ENCODE peak calls at places on chromosomes 7 and 10, in seven cellular contexts. K, L, R, O, P, G and X are unnamed samples.

GRCh38 chr10:118638680-118639079 is 43.2 kb upstream of the PRLHR start:
- DNase-seq in L (no peak), O (no peak), R (no peak), K (no peak), P (no peak), G (no peak), X (no peak)

GRCh38 chr10:132407846-132408278 is 10.9 kb downstream of the PWWP2B start:
- DNase-seq in L (peak), K (no peak), O (peak), R (no peak), G (peak), P (no peak), X (no peak)

GRCh38 chr10:31153692-31154091 is 122.0 kb upstream of the ZNF438 start:
- DNase-seq in G (no peak), R (no peak), L (peak), K (no peak), O (no peak), P (no peak), X (no peak)

GRCh38 chr7:158819571-158820203 is 9.6 kb downstream of the ESYT2 start:
- DNase-seq in G (no peak), K (no peak), P (no peak), O (no peak), L (no peak), R (no peak), X (no peak)

GRCh38 chr10:36671607-36672006 is 453.8 kb upstream of the ANKRD30A start:
- DNase-seq in O (no peak), G (no peak), P (no peak), L (peak), R (no peak), K (peak), X (no peak)

GRCh38 chr10:124724279-124725027 is 19.7 kb downstream of the FAM53B start:
- DNase-seq in O (no peak), P (no peak), L (no peak), G (no peak), K (no peak), R (no peak), X (no peak)

GRCh38 chr7:46930336-46930735 is 651.6 kb downstream of the TNS3 start:
- DNase-seq in K (peak), O (no peak), P (no peak), G (no peak), L (peak), R (peak), X (no peak)

GRCh38 chr7:39465055-39465929 is 100.9 kb upstream of the YAE1 start:
- DNase-seq in P (peak), O (peak), L (peak), K (peak), R (peak), G (peak), X (peak)

GRCh38 chr7:151987748-151988529 is 31.7 kb downstream of the GALNTL5 start:
- DNase-seq in O (peak), K (peak), P (no peak), G (no peak), R (no peak), L (peak), X (no peak)

GRCh38 chr7:120185940-120186682 is 86.9 kb upstream of the KCND2 start:
- DNase-seq in G (no peak), P (no peak), K (peak), R (no peak), L (no peak), O (no peak), X (no peak)

GRCh38 chr7:79781716-79782115 is 328.2 kb upstream of the MAGI2 start:
- DNase-seq in G (no peak), R (no peak), L (no peak), K (peak), O (no peak), P (no peak), X (no peak)

GRCh38 chr10:30812018-30812851 is 182.7 kb upstream of the LYZL2 start:
- DNase-seq in L (no peak), P (no peak), K (peak), R (peak), O (no peak), G (no peak), X (no peak)

GRCh38 chr7:105594034-105594433 is 12.7 kb upstream of the EFCAB10 start:
- DNase-seq in K (peak), P (no peak), G (no peak), R (no peak), O (no peak), L (no peak), X (no peak)

GRCh38 chr10:118983263-118983662 is 46.3 kb upstream of the NANOS1 start:
- DNase-seq in O (peak), G (no peak), L (no peak), K (no peak), P (no peak), R (no peak), X (no peak)

GRCh38 chr10:59335497-59335896 is 26.9 kb downstream of the FAM13C start:
- DNase-seq in G (no peak), O (no peak), P (no peak), L (no peak), R (no peak), K (no peak), X (no peak)

GRCh38 chr7:133641436-133641835 is 388.6 kb downstream of the EXOC4 start:
- DNase-seq in G (no peak), R (no peak), O (no peak), K (no peak), P (no peak), L (peak), X (no peak)

GRCh38 chr7:651032-651728 is 75.3 kb upstream of the DNAAF5 start:
- DNase-seq in R (no peak), O (no peak), L (no peak), P (no peak), G (no peak), K (no peak), X (no peak)

GRCh38 chr7:98276241-98276761 is 5.2 kb upstream of the BRI3 start:
- DNase-seq in R (peak), L (no peak), G (no peak), K (peak), O (no peak), P (no peak), X (no peak)

GRCh38 chr10:62348029-62348428 is 26.1 kb upstream of the ZNF365 start:
- DNase-seq in L (peak), K (no peak), P (no peak), O (no peak), G (no peak), R (peak), X (no peak)

GRCh38 chr7:21106296-21106732 is 319.6 kb upstream of the SP8 start:
- DNase-seq in L (peak), P (no peak), R (no peak), K (no peak), G (no peak), O (no peak), X (no peak)

GRCh38 chr7:3201937-3202715 is 98.9 kb upstream of the SDK1 start:
- DNase-seq in G (no peak), R (no peak), P (no peak), L (no peak), K (no peak), O (peak), X (no peak)

GRCh38 chr7:46015107-46015868 is 94.2 kb upstream of the IGFBP3 start:
- DNase-seq in G (peak), P (peak), R (no peak), L (no peak), K (no peak), O (peak), X (peak)

GRCh38 chr7:25849361-25850184 is 302.4 kb upstream of the NFE2L3 start:
- DNase-seq in K (peak), O (no peak), L (peak), R (peak), G (no peak), P (no peak), X (no peak)

GRCh38 chr10:87866575-87866974 is 3.1 kb downstream of the PTEN start:
- DNase-seq in G (no peak), L (no peak), O (no peak), R (no peak), P (no peak), K (no peak), X (no peak)

GRCh38 chr7:7438851-7439250 is 96.8 kb downstream of the COL28A1 start:
- DNase-seq in G (no peak), L (peak), K (peak), P (no peak), O (no peak), R (peak), X (no peak)

GRCh38 chr10:17616403-17617030 is 657 bp downstream of the HACD1 start:
- DNase-seq in K (peak), G (peak), O (peak), R (peak), P (peak), L (peak), X (peak)

GRCh38 chr10:79266543-79267312 is 80.5 kb upstream of the PPIF start:
- DNase-seq in G (peak), R (peak), K (peak), P (no peak), O (no peak), L (peak), X (no peak)

GRCh38 chr10:24440817-24441790 is 232.2 kb downstream of the KIAA1217 start:
- DNase-seq in P (no peak), R (peak), L (no peak), O (no peak), G (no peak), K (no peak), X (no peak)

GRCh38 chr10:47283848-47284247 is 16.1 kb upstream of the GDF10 start:
- DNase-seq in L (no peak), G (no peak), R (no peak), O (no peak), P (no peak), K (no peak), X (no peak)

GRCh38 chr10:96413151-96413787 is 54.5 kb upstream of the OPALIN start:
- DNase-seq in P (no peak), K (no peak), O (no peak), L (no peak), R (no peak), G (peak), X (no peak)

GRCh38 chr10:10665750-10666149 is 351.9 kb upstream of the CELF2 start:
- DNase-seq in O (no peak), R (no peak), K (no peak), P (no peak), G (no peak), L (no peak), X (no peak)

GRCh38 chr10:988667-989545 is 672 bp downstream of the GTPBP4 start:
- DNase-seq in R (peak), P (no peak), G (no peak), K (peak), L (peak), O (peak), X (no peak)

GRCh38 chr7:114212753-114213439 is 201.7 kb upstream of the FOXP2 start:
- DNase-seq in L (peak), K (no peak), O (no peak), R (no peak), G (no peak), P (no peak), X (no peak)

GRCh38 chr7:117084286-117084685 is 131.0 kb downstream of the ST7 start:
- DNase-seq in K (no peak), L (peak), G (no peak), P (no peak), O (no peak), R (no peak), X (no peak)

GRCh38 chr10:6225263-6225814 is 22.6 kb downstream of the PFKFB3 start:
- DNase-seq in O (no peak), K (no peak), L (no peak), P (no peak), R (no peak), G (no peak), X (no peak)

GRCh38 chr7:155002411-155003214 is at the start of gene PAXIP1:
- DNase-seq in K (no peak), R (no peak), P (peak), G (peak), O (peak), L (peak), X (peak)

GRCh38 chr10:90751107-90751997 is 106.5 kb downstream of the HTR7 start:
- DNase-seq in L (peak), G (peak), O (peak), K (peak), R (peak), P (peak), X (peak)

GRCh38 chr7:105860793-105861192 is 15.6 kb downstream of the ATXN7L1 start:
- DNase-seq in L (no peak), O (no peak), K (no peak), R (no peak), G (no peak), P (no peak), X (no peak)

DNA sequence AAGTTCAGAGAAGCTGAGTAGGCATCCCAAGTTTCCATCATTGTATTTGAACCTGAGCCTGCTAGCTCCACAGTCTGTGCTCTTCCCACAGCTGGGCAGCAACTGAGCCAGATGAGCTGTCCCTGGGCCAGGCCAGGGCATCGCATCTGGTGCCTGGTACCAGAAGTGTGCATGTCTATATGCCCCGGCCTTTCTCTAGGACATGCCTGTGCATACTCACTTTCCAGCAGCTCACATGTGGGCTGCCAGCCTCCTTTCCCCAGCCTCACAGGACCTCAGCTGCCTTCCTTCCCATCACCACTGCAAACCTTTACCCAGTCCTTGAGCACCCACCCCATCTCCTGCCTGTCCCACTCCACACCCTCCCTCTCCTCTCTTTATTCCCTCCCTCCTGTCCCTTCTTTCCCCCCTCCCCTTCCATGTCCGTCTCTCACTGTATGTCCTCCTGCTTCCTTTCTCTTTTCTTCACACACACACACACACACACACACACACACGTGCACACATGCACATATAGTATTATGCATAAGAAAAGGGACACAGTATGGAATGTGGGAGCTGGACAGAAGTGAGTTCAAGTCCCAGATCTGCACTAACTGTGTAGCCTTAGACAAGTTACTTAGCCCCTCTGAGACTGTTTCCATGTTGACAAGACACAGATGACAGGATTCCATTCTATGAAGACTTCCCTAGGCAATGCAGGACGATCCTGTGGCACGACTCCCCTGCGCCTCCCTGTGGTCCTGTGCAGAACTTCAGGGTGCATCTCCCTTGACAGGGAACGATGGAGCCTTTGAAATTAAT is 10.9 kb downstream of the CDHR1 start:
- DNase-seq in P (peak), K (peak), L (peak), G (peak), O (peak), R (peak), X (peak)
- TF ChIP-seq CTCF in P (peak), K (peak), L (peak), G (peak), O (peak), R (peak), X (peak)

GRCh38 chr7:131098527-131098926 is 229.1 kb upstream of the MKLN1 start:
- DNase-seq in R (no peak), G (no peak), O (no peak), P (no peak), K (no peak), L (no peak), X (no peak)

GRCh38 chr7:131096267-131096927 is 231.3 kb upstream of the MKLN1 start:
- DNase-seq in R (no peak), K (no peak), L (no peak), G (no peak), P (no peak), O (no peak), X (no peak)

GRCh38 chr7:131097662-131098376 is 229.9 kb upstream of the MKLN1 start:
- DNase-seq in G (no peak), P (no peak), L (no peak), K (no peak), O (no peak), R (no peak), X (no peak)

GRCh38 chr7:131094685-131095084 is 233.0 kb upstream of the MKLN1 start:
- DNase-seq in O (no peak), R (no peak), G (no peak), L (no peak), K (no peak), P (no peak), X (no peak)

GRCh38 chr7:131095346-131095745 is 232.3 kb upstream of the MKLN1 start:
- DNase-seq in R (no peak), L (no peak), K (peak), O (no peak), G (no peak), P (no peak), X (no peak)
- TF ChIP-seq CTCF in R (no peak), L (no peak), K (no peak), O (no peak), G (no peak), P (no peak), X (no peak)

DNA sequence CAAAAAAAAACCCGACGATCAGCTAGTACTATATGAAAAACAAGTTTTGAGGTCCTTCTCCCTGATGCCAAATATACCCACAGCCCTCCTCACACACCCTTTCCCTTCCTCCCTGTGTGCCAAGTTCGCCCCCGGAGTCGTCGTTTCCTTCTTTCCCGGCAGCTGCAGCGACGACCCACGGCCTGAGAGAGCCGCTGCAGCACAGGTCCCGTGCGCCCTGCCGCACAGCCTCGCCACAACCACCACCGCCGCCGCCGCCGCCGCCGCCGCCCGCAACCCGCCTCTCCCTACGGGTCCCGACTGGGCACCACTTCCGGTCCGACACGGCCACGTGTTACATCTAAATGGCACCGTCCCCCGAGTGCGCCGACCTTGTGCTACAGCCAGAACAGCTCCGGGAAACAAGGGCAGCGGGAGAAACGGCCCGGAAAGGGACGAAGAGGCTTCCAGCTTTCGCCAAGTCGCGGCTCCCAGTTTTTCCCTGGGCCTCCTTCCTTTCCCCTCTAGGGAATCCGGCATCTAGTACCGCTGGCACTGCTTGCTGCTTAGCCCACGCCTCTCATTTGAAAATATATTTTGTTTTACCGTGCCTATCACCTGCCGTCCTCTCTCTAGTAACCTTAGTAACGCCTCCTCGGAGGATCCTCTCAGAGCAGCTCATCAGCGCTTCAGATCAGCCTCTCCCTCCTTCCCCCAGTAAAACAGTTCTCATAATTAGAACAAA is at the start of gene FRA10AC1:
- DNase-seq in K (peak), G (peak), L (peak), R (peak), P (peak), O (peak), X (peak)
- TF ChIP-seq CTCF in K (peak), G (no peak), L (peak), R (peak), P (peak), O (peak), X (peak)

DNA sequence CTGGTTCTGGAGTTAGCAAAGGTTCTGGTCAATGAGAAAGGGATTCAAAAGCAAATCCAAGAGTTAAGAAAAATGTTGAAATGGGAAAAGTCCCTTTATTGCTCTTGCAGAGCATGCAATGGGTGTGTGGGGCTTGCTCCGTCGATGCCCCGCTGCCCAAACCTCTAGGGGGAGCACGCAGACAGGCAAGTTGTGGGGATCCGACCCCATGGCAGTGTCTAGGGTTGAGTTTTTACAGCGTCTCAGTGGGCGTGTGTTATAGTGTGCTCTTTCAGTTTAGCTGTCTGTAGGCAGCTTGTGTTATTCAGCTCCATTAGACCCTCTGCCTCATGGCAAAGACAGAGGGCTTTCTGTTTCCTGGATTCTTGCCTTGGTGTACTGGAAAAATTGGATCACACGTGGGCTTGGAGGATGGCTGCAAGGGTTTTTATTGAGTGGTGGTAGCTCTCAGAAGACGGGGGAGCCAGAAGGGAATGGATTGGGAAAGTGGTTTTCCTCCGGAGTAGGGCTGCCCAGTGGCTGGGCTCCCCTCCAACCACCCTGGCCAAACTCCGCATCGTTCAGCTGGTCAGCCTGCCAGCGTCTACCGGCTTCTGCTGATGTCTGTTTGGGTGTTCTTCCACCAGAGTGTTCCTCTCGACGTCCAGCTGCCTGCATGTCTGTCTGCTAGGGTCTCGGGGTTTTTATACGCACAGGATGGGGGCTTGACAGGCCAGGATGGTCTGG is 102.3 kb upstream of the PLXDC2 start:
- DNase-seq in K (no peak), R (no peak), G (no peak), L (no peak), P (no peak), O (peak), X (no peak)
- TF ChIP-seq CTCF in K (no peak), R (no peak), G (no peak), L (no peak), P (no peak), O (peak), X (no peak)

GRCh38 chr7:134905375-134905774 is 80.9 kb upstream of the AGBL3 start:
- DNase-seq in R (peak), L (peak), P (no peak), O (no peak), K (peak), G (no peak), X (no peak)

GRCh38 chr7:134908289-134908688 is 78.0 kb upstream of the AGBL3 start:
- DNase-seq in O (no peak), K (peak), G (no peak), R (peak), L (peak), P (no peak), X (no peak)

GRCh38 chr7:134907639-134908038 is 78.7 kb upstream of the AGBL3 start:
- DNase-seq in O (no peak), R (peak), K (peak), L (no peak), P (no peak), G (no peak), X (no peak)

GRCh38 chr7:134910214-134910890 is 76.0 kb upstream of the AGBL3 start:
- DNase-seq in P (no peak), K (no peak), G (no peak), R (no peak), L (no peak), O (no peak), X (no peak)

GRCh38 chr7:134907000-134907399 is 79.3 kb upstream of the AGBL3 start:
- DNase-seq in G (no peak), O (no peak), L (no peak), P (no peak), K (no peak), R (no peak), X (no peak)
- TF ChIP-seq CTCF in G (no peak), O (no peak), L (no peak), P (no peak), K (no peak), R (no peak), X (no peak)